ENCODE peak calls at places on chromosomes 1 and 21, in six cellular contexts. Y is spleen, A is transverse colon, Q is stomach, X is A549, E is adrenal gland. I is an unnamed sample.

GRCh38 chr1:114550336-114550735 is 31.1 kb downstream of the BCAS2 start:
- DNase-seq in Y (no peak), X (no peak), Q (no peak), A (no peak), E (no peak), I (no peak)

GRCh38 chr1:78673120-78673519 is 23.5 kb downstream of the IFI44 start:
- DNase-seq in Q (no peak), E (no peak), A (no peak), X (peak), Y (no peak), I (no peak)

GRCh38 chr1:207702317-207702716 is 49.5 kb upstream of the CD46 start:
- DNase-seq in Y (no peak), E (no peak), X (no peak), Q (no peak), A (no peak), I (no peak)

GRCh38 chr1:16167331-16168143 is 11.7 kb upstream of the EPHA2 start:
- DNase-seq in A (peak), X (peak), Q (peak), E (no peak), Y (peak), I (peak)

GRCh38 chr1:67214420-67215174 is 48.3 kb downstream of the IL23R start:
- DNase-seq in X (peak), Y (no peak), E (peak), Q (no peak), A (peak), I (no peak)

GRCh38 chr1:36155560-36156328 is at the start of gene MAP7D1:
- DNase-seq in A (peak), X (peak), Y (peak), Q (peak), E (peak), I (peak)

GRCh38 chr1:197775282-197776262 is at the start of gene DENND1B:
- DNase-seq in X (peak), A (peak), Q (peak), Y (peak), E (peak), I (peak)

GRCh38 chr21:46038871-46039397 is 57.4 kb downstream of the COL6A1 start:
- DNase-seq in A (no peak), X (no peak), Q (no peak), E (peak), Y (peak), I (peak)

GRCh38 chr1:4276238-4276637 is 376.2 kb upstream of the C1orf174 start:
- DNase-seq in Q (no peak), Y (no peak), X (no peak), E (no peak), A (no peak), I (no peak)

GRCh38 chr1:168112673-168113305 is 23.9 kb downstream of the GPR161 start:
- DNase-seq in E (peak), Y (no peak), X (peak), Q (no peak), A (no peak), I (no peak)

GRCh38 chr21:38662224-38662568 is 143.5 kb upstream of the ETS2 start:
- DNase-seq in E (no peak), Q (no peak), A (no peak), X (no peak), Y (no peak), I (no peak)

GRCh38 chr1:153866045-153866850 is 56.5 kb downstream of the GATAD2B start:
- DNase-seq in Q (no peak), Y (no peak), E (peak), A (no peak), X (no peak), I (no peak)

GRCh38 chr1:41599912-41600311 is 115.4 kb upstream of the EDN2 start:
- DNase-seq in Y (no peak), A (no peak), Q (no peak), E (peak), X (peak), I (no peak)

GRCh38 chr1:113628997-113629396 is 130.3 kb downstream of the PHTF1 start:
- DNase-seq in Q (no peak), X (no peak), Y (no peak), A (no peak), E (no peak), I (no peak)

GRCh38 chr21:20698585-20698984 is 299.6 kb upstream of the NCAM2 start:
- DNase-seq in E (no peak), Y (no peak), Q (no peak), X (no peak), A (no peak), I (no peak)

GRCh38 chr21:43194303-43195130 is 25.7 kb downstream of the CRYAA start:
- DNase-seq in A (no peak), E (peak), Y (peak), X (no peak), Q (no peak), I (peak)

GRCh38 chr1:193799948-193800690 is 613.7 kb upstream of the B3GALT2 start:
- DNase-seq in X (no peak), A (no peak), E (no peak), Q (no peak), Y (no peak), I (no peak)

GRCh38 chr1:23177438-23178380 is 9.1 kb upstream of the LUZP1 start:
- DNase-seq in A (peak), E (peak), Q (peak), Y (peak), X (peak), I (peak)

GRCh38 chr1:187605736-187606135 is 777.0 kb downstream of the PLA2G4A start:
- DNase-seq in X (no peak), A (no peak), Y (no peak), Q (no peak), E (no peak), I (no peak)

GRCh38 chr21:34762761-34763160 is 94.0 kb downstream of the CLIC6 start:
- DNase-seq in X (no peak), A (no peak), E (no peak), Y (no peak), Q (no peak), I (no peak)

GRCh38 chr1:181551249-181551648 is 67.9 kb downstream of the CACNA1E start:
- DNase-seq in Y (no peak), X (no peak), Q (peak), E (no peak), A (peak), I (no peak)

GRCh38 chr1:217431395-217431794 is 199.5 kb downstream of the GPATCH2 start:
- DNase-seq in E (no peak), Q (no peak), Y (no peak), A (no peak), X (no peak), I (no peak)

GRCh38 chr1:26923711-26924110 is 2.2 kb downstream of the NUDC start:
- DNase-seq in Y (no peak), A (no peak), Q (no peak), E (no peak), X (no peak), I (no peak)

GRCh38 chr1:18962121-18962721 is 5.7 kb upstream of the IFFO2 start:
- DNase-seq in E (peak), A (peak), Y (peak), Q (no peak), X (no peak), I (no peak)

GRCh38 chr1:115465802-115466363 is 127.8 kb upstream of the NGF start:
- DNase-seq in A (no peak), Q (no peak), Y (no peak), E (no peak), X (no peak), I (no peak)

GRCh38 chr21:46112731-46113215 is 14.9 kb downstream of the COL6A2 start:
- DNase-seq in Y (no peak), A (peak), E (peak), Q (peak), X (no peak), I (peak)

GRCh38 chr21:42037943-42038342 is 27.8 kb upstream of the ZBTB21 start:
- DNase-seq in X (no peak), A (peak), Y (peak), E (no peak), Q (no peak), I (no peak)

GRCh38 chr1:153532769-153533599 is 2.8 kb downstream of the S100A6 start:
- DNase-seq in Y (peak), E (peak), X (peak), Q (peak), A (peak), I (peak)

GRCh38 chr1:67863637-67864036 is 30.4 kb upstream of the GNG12 start:
- DNase-seq in E (no peak), A (no peak), Y (no peak), Q (no peak), X (no peak), I (no peak)

GRCh38 chr1:212470059-212470458 is 37.3 kb downstream of the NENF start:
- DNase-seq in E (peak), Q (peak), X (peak), A (peak), Y (peak), I (peak)

GRCh38 chr1:62107923-62108322 is 86.7 kb upstream of the L1TD1 start:
- DNase-seq in E (no peak), X (no peak), Q (no peak), Y (no peak), A (no peak), I (no peak)

GRCh38 chr1:109243221-109243620 is 6.1 kb upstream of the CELSR2 start:
- DNase-seq in Y (no peak), A (no peak), E (peak), Q (no peak), X (no peak), I (no peak)
- H3K27ac ChIP-seq in Y (no peak), A (no peak), E (no peak), Q (no peak), X (no peak), I (no peak)

GRCh38 chr1:44351289-44351688 is 3.8 kb downstream of the ERI3 start:
- DNase-seq in E (no peak), A (no peak), Q (no peak), X (no peak), Y (no peak), I (no peak)

GRCh38 chr1:44348046-44348628 is 6.9 kb downstream of the ERI3 start:
- DNase-seq in E (no peak), X (no peak), A (no peak), Q (no peak), Y (no peak), I (no peak)

GRCh38 chr1:44347280-44347679 is 7.8 kb downstream of the ERI3 start:
- DNase-seq in X (no peak), Q (no peak), A (no peak), Y (no peak), E (no peak), I (no peak)

GRCh38 chr1:44345187-44345775 is 9.8 kb downstream of the ERI3 start:
- DNase-seq in E (no peak), A (no peak), X (no peak), Q (no peak), Y (no peak), I (no peak)

DNA sequence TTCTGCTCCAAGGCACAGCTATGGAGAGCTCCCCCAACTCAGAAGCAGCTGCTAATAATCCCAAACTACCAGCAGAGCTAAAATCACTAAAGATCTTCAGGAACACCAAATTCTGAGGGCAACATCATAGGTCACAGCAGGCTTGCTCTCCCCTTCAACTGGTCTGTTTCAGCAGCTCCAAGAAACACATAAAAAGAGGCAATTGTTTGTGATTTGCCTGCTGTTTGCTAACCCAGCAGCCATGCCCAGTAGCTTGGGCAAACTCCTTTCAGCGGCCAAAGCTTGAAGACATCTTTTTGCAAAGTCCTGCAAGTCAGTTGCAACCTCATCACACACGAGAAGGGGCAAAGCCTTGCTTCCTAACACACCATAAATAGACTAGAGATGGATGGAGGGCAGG is 8.9 kb downstream of the ERI3 start:
- DNase-seq in Y (no peak), A (no peak), Q (no peak), X (no peak), E (no peak), I (no peak)
- TF ChIP-seq POLR2A in Y (no peak), A (no peak), Q (no peak), X (no peak), E (no peak), I (no peak)

GRCh38 chr1:54502342-54502741 is 45.7 kb upstream of the ACOT11 start:
- DNase-seq in Q (no peak), X (no peak), E (no peak), Y (no peak), A (no peak), I (no peak)
- H3K27ac ChIP-seq in Q (no peak), X (no peak), E (no peak), Y (no peak), A (no peak), I (no peak)

GRCh38 chr1:1618396-1619068 is 3.2 kb downstream of the MIB2 start:
- DNase-seq in A (no peak), E (no peak), Q (no peak), Y (peak), X (no peak), I (no peak)

GRCh38 chr1:1616838-1617237 is 1.5 kb downstream of the MIB2 start:
- DNase-seq in X (no peak), Q (no peak), E (no peak), A (peak), Y (peak), I (no peak)

GRCh38 chr1:1616045-1616821 is 933 bp downstream of the MIB2 start:
- DNase-seq in Q (peak), E (peak), A (peak), Y (no peak), X (no peak), I (no peak)

GRCh38 chr1:1617516-1617915 is 2.2 kb downstream of the MIB2 start:
- DNase-seq in Y (peak), Q (no peak), A (no peak), E (no peak), X (no peak), I (no peak)

DNA sequence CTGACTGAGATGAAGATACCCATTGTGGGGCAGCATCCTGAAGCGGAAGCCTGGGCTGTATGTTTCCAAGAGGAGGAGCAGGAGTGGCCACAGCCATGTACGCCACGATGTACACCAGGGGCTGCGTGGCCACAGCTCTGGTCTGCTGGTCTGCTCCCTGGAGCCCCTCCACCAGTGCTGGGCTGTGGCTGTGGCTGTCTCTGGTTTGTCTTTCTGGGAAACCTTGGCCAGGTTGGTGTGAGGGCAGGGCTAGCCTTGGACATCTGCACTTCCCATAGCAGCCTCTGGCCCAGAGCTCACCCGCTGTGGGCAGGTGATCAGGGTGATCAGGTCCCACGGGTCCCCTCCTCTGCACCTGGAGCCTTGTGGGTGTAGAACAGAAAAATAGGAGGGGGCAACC is 2.6 kb downstream of the MIB2 start:
- DNase-seq in Y (peak), X (no peak), E (no peak), A (no peak), Q (no peak), I (peak)
- TF ChIP-seq POLR2A in Y (no peak), X (no peak), E (no peak), A (no peak), Q (no peak), I (no peak)

GRCh38 chr1:24708938-24709337 is 36.3 kb upstream of the CLIC4 start:
- DNase-seq in E (no peak), A (no peak), Y (no peak), X (no peak), Q (no peak), I (no peak)

GRCh38 chr1:24707659-24708058 is 37.6 kb upstream of the CLIC4 start:
- DNase-seq in E (no peak), A (no peak), X (peak), Y (no peak), Q (no peak), I (no peak)

GRCh38 chr1:24713176-24713575 is 32.1 kb upstream of the CLIC4 start:
- DNase-seq in A (no peak), Y (no peak), X (no peak), Q (no peak), E (no peak), I (no peak)

GRCh38 chr1:24711329-24711728 is 33.9 kb upstream of the CLIC4 start:
- DNase-seq in X (no peak), Y (no peak), Q (no peak), E (no peak), A (no peak), I (no peak)

DNA sequence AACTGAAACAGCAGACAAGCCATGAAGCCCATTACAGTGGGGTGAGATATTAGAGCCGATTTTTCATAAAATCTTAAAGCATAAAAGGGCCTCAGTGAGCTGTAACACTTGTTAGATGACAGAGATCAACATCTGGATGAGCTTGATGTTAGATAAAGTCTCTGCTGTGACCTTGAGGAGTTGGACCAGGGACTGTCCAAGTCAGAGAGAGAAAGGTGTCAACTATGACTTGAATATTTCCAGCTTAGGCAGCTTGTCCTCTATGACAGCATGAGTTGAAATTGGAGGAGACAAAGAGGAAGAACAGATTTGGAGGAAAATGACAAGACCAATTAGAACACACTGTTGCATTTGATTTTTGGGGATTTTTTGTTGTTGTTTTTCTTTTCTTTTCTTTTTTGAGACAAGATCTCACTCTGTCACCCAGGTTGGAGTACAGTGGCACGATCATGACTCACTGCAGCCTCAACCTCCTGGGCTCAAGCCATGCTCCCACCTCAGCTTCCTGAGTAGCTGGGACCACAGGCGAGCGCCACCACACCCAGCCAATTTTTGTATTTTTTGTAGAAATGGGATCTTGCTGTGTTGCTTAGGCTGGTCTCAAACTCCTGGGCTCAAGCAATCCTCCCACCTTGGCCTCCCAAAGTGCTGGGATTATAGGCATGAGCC is 35.4 kb upstream of the CLIC4 start:
- DNase-seq in A (no peak), X (no peak), Y (no peak), E (no peak), Q (no peak), I (no peak)
- H3K27ac ChIP-seq in A (no peak), X (no peak), Y (no peak), E (no peak), Q (no peak), I (no peak)

DNA sequence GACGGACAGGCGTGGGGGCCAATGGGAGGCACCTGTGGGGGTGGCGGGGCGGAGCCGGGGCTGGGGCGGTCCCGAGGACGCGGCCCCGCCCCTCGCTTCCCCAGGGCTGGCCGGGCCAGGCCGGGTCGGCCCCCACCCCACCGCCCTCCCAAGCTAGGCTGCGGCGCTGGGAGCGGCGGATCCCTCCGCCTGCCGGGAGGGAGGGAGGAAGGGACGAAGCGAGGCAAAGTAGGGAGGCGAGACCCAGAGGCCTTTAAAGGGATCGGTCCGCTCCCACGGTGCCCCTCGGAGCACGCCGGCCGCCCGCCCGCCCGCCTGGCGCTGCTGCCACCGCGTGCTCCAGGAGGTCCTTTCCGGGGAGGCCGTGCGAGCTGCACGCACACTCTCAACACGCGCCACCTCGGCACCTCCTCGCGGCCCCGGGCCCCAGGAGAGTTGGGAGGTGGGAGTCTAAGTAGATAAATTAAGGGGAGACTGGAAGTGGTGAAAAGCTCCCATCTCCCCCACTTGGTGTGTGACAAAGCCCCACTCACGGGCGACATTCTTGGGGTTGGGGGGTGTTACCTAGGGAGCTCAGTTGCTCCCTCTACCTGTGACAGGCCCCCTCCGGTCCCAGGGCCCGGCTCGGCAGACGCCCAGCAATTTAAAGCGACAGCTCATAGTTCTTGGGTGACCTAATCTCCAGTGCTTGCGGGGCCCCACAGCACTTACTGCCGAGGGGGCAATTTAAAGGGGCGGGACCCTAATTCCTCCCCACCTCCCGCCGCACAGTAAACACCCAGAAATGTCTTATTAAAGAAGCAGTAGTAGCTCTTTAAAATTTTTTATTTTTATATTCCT is 492 bp upstream of the MEF2D start:
- DNase-seq in Q (peak), E (peak), X (peak), A (peak), Y (peak), I (peak)
- TF ChIP-seq POLR2A in Q (no peak), E (peak), X (peak), A (peak), Y (peak), I (peak)

GRCh38 chr21:30479259-30479658 is 908 bp downstream of the KRTAP19-1 start:
- DNase-seq in E (no peak), Q (no peak), A (no peak), Y (no peak), X (no peak), I (no peak)
- H3K27ac ChIP-seq in E (no peak), Q (no peak), A (no peak), Y (no peak), X (no peak), I (no peak)